ENCODE peak calls at places on chromosomes 7 and 10, in seven cellular contexts. Y is fibroblast of lung, R is HCT116, G is A549, D is mammary epithelial cell, N is mesenchymal stem cell, P is GM23248. C is an unnamed sample.

GRCh38 chr10:73232887-73233286 is 14.2 kb downstream of the DNAJC9 start:
- DNase-seq in G (peak), D (no peak), P (no peak), N (no peak), Y (no peak), R (no peak), C (no peak)

GRCh38 chr10:97517778-97518561 is 19.2 kb downstream of the UBTD1 start:
- DNase-seq in N (peak), G (no peak), R (peak), Y (peak), P (peak), D (peak), C (no peak)

GRCh38 chr7:143405671-143406352 is 2.8 kb downstream of the EPHA1 start:
- DNase-seq in N (no peak), Y (no peak), G (no peak), D (no peak), R (no peak), P (no peak), C (no peak)

GRCh38 chr7:139758388-139758787 is 19.4 kb downstream of the HIPK2 start:
- DNase-seq in D (no peak), R (no peak), Y (no peak), P (no peak), G (no peak), N (no peak), C (no peak)

GRCh38 chr7:79702116-79702515 is 248.6 kb upstream of the MAGI2 start:
- DNase-seq in P (peak), N (no peak), G (no peak), R (no peak), Y (peak), D (peak), C (no peak)

GRCh38 chr7:71131753-71132520 is at the start of gene GALNT17:
- DNase-seq in Y (peak), D (peak), N (no peak), G (no peak), R (no peak), P (no peak), C (no peak)

GRCh38 chr7:49294611-49295010 is 370.3 kb downstream of the CDC14C start:
- DNase-seq in D (peak), G (no peak), R (no peak), Y (peak), N (no peak), P (peak), C (no peak)

GRCh38 chr7:17144313-17144712 is 154.1 kb upstream of the AHR start:
- DNase-seq in N (peak), R (no peak), G (peak), Y (peak), D (peak), P (peak), C (no peak)

GRCh38 chr7:20083781-20084180 is 133.4 kb downstream of the MACC1 start:
- DNase-seq in D (peak), R (no peak), P (peak), Y (peak), N (peak), G (peak), C (no peak)

GRCh38 chr10:121928528-121928884 is 675 bp upstream of the ATE1 start:
- DNase-seq in R (no peak), D (peak), N (peak), Y (peak), P (peak), G (peak), C (no peak)

GRCh38 chr7:88311675-88312036 is 5.0 kb upstream of the STEAP4 start:
- DNase-seq in N (no peak), G (no peak), Y (peak), R (no peak), P (no peak), D (peak), C (no peak)

GRCh38 chr10:42769653-42770052 is 12.9 kb upstream of the BMS1 start:
- DNase-seq in G (peak), N (no peak), R (no peak), P (peak), Y (no peak), D (no peak), C (no peak)

GRCh38 chr10:22791655-22792054 is 77.3 kb upstream of the PIP4K2A start:
- DNase-seq in P (no peak), R (no peak), D (no peak), N (no peak), Y (no peak), G (no peak), C (no peak)

GRCh38 chr7:90503379-90503778 is 33.9 kb downstream of the PTTG1IP2 start:
- DNase-seq in D (no peak), N (no peak), G (no peak), R (no peak), P (no peak), Y (no peak), C (no peak)

GRCh38 chr7:7799138-7799537 is 80.7 kb upstream of the RPA3 start:
- DNase-seq in D (no peak), G (peak), Y (peak), R (no peak), N (peak), P (peak), C (no peak)

GRCh38 chr7:54831644-54832095 is 72.7 kb upstream of the SEC61G start:
- DNase-seq in P (no peak), G (peak), R (peak), N (no peak), Y (peak), D (peak), C (no peak)

GRCh38 chr7:139661043-139661440 is 116.8 kb downstream of the HIPK2 start:
- DNase-seq in P (no peak), G (no peak), R (no peak), Y (no peak), D (no peak), N (no peak), C (no peak)

GRCh38 chr7:149633976-149634945 is 136.7 kb upstream of the ZNF746 start:
- DNase-seq in R (no peak), D (no peak), P (no peak), Y (no peak), N (no peak), G (no peak), C (no peak)

GRCh38 chr10:31604141-31604540 is 285.1 kb downstream of the ZEB1 start:
- DNase-seq in P (peak), Y (no peak), N (no peak), G (no peak), D (no peak), R (no peak), C (no peak)

GRCh38 chr10:123398180-123398591 is 244.0 kb downstream of the BUB3 start:
- DNase-seq in Y (no peak), P (no peak), R (no peak), D (no peak), N (no peak), G (no peak), C (peak)

GRCh38 chr10:74754397-74754796 is 72.0 kb upstream of the KAT6B start:
- DNase-seq in N (no peak), P (no peak), Y (peak), D (no peak), G (no peak), R (no peak), C (no peak)

DNA sequence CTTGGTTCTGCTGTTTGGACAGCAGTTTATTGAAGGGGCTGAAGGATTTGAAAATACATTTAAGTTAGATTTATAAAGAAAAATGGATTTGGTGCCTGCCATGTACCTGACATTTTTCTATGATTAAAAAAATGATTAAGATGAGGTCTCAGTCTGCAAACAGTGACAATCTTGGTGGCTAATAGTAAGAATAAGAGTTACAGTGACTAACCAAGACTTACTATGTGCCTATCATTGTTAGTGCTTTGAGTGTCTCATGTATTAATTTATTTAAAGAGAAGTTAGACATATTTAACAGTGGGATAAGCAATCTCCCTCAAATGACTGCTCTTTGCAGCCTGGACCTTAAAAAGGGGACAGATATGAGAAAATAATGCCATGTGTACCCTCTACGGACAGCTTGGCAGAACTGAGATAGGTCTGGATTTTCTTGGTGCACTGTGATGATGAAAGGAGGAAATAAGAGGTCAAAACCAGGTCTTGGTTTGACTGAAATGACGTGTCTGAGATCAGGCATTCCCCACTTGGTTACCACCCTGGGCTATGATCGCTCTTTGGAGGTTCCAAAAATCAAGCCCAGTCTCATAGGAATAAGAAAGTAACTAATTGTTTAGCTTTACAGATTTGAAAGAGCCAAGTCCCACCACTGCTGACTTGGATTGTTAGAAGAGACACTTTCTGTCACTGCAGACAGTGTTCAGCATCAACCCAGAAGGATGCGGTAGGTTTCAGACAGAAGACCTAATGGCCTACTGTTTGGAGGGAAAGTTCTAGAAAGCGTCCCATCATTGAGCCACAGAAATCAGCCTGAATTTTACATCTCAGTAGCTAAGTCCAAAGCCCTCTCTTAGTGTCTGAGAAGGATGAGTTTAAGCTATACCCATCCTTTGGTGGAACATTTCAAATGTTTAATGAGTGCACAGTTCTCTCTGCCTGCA is 2.1 kb downstream of the CASP7 start:
- DNase-seq in N (no peak), R (no peak), Y (no peak), G (no peak), D (no peak), P (peak), C (peak)
- H3K4me2 ChIP-seq in N (no peak), R (peak), Y (peak), G (peak), D (no peak), P (peak), C (peak)

DNA sequence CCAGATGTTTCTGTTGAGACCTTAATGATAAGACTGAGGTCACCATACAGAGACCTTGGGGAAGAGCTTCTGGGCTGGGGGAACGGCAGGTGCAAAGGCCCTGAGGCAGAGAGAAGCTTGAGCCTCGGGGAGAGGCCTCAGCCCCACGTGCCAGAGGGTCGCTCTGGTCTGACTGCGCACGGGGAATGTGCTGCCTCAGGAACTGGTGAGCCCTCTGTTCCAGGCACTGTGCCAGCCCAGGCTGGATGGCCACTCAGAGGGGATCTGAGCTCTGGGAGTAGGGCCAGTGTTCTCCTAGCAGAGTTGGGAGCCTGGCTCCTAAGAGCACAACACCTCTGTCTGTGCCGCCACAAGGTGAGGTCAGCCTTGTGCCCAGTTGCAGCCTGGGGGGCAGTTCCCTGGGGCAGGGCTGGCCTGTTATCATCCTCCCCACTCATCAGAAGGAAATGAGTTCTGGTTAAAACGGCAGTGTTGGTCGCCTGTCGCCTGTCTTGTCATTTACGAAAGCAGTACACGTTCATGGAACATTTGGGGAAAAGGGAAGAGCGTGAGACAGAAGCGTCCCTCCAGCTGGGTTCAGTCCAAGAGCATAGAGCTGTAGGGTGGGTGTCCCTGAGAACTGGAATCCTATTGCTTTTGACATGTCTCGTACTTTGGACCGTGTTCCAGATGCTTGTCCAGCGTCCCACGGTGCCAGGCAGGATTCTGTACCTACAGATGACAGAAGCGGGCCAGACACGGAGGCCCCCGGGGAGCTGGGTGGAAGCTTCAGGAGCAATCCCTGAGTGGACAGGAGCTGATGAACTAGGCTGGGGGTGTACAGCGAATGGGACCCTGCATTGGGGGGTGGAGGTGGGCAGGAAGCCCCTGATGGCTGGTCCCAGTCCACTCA is 4.3 kb downstream of the TTYH3 start:
- DNase-seq in P (no peak), Y (no peak), D (no peak), G (no peak), N (peak), R (no peak), C (no peak)
- H3K4me2 ChIP-seq in P (no peak), Y (no peak), D (no peak), G (no peak), N (no peak), R (no peak), C (no peak)

GRCh38 chr10:102154466-102155116 is 2.4 kb downstream of the NOLC1 start:
- DNase-seq in G (no peak), N (no peak), Y (no peak), R (no peak), D (no peak), P (no peak), C (no peak)
- H3K4me2 ChIP-seq in G (peak), N (no peak), Y (no peak), R (no peak), D (no peak), P (no peak), C (peak)

DNA sequence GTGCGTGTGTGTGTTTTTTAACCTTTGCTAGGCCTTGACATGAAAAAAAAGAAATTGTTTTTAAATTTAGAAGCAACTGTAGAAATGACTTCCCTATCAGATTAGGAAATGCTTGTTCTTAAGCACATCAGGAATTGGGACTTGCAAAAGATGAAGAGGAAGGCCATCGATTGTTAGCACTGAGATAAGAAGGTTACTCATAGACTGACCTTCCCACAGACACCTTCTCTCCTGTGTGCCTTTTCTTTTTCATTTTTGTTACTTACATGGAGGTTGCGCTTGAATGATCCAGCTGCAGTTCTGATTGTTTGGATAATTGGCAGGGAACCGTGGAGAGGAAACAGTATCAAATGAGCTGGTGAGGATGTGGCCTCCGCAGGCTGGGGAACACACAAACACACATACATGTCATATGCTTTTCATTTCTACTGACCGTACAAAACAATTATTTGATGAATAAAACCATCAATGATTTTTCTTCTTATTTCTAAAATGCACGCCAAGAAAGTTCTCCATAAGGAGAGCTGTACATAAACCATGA is 134.9 kb upstream of the RSU1 start:
- DNase-seq in G (no peak), P (no peak), R (no peak), D (no peak), N (no peak), Y (no peak), C (no peak)
- H3K4me2 ChIP-seq in G (no peak), P (no peak), R (no peak), D (no peak), N (no peak), Y (no peak), C (no peak)

DNA sequence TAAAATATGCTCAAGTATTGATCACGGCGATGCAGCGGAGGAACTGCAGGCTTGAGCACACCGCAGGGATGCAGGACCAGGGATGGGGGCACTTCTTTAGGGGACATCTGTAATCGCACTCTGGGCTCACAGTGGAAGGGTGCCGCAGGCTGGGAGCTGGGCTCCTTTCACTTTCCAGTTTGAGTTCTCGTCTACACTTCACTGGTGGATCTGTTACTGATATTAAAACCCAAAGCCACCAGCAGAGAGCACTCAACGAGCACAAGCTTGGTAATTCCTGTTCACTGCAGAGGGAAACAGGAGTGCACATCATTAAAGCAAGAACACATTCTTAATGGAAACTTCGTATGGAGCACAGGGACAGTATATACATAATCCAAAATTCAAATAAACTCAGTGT is 91.3 kb downstream of the PARD3 start:
- DNase-seq in P (peak), G (peak), Y (peak), D (peak), N (peak), R (no peak), C (no peak)
- H3K4me2 ChIP-seq in P (peak), G (peak), Y (peak), D (peak), N (no peak), R (no peak), C (no peak)

GRCh38 chr10:96292971-96293909 is 11.0 kb upstream of the DNTT start:
- DNase-seq in D (peak), N (peak), G (peak), Y (peak), P (peak), R (peak), C (no peak)
- H3K4me2 ChIP-seq in D (no peak), N (no peak), G (no peak), Y (no peak), P (no peak), R (peak), C (no peak)